ENCODE peak calls at places on chromosomes 3 and 15, in seven cellular contexts. P is GM12878, N is endothelial cell of umbilical vein, C is fibroblast of lung, Z is HCT116, S is HepG2, R is PC-3. M is an unnamed sample.

GRCh38 chr15:95447486-95447885 is 883.0 kb upstream of the NR2F2 start:
- DNase-seq in N (no peak), S (no peak), P (no peak), Z (no peak), R (no peak), C (no peak), M (no peak)

GRCh38 chr15:90035095-90035834 is 34.1 kb downstream of the ZNF710 start:
- DNase-seq in N (peak; percentile 66), Z (no peak), P (no peak), R (peak; percentile 66), C (peak; percentile 17), S (peak; percentile 81), M (peak; percentile 70)

GRCh38 chr3:39476783-39477182 is 9.3 kb downstream of the MOBP start:
- DNase-seq in S (no peak), C (no peak), P (no peak), R (no peak), N (no peak), Z (no peak), M (no peak)

GRCh38 chr15:89645680-89646079 is 9.6 kb downstream of the KIF7 start:
- DNase-seq in P (no peak), S (no peak), R (no peak), C (no peak), Z (no peak), N (no peak), M (no peak)

GRCh38 chr3:111976254-111976653 is 2.6 kb upstream of the ABHD10 start:
- DNase-seq in P (no peak), Z (no peak), S (no peak), N (no peak), R (no peak), C (no peak), M (no peak)

GRCh38 chr3:40951636-40952035 is 247.7 kb upstream of the CTNNB1 start:
- DNase-seq in N (no peak), C (no peak), P (no peak), R (no peak), Z (no peak), S (no peak), M (peak; percentile 90)

GRCh38 chr3:9915252-9916141 is 1.4 kb upstream of the IL17RC start:
- DNase-seq in P (no peak), C (peak; percentile 59), S (peak; percentile 36), R (peak; percentile 78), Z (no peak), N (peak; percentile 50), M (peak; percentile 41)

GRCh38 chr3:66473637-66474036 is 27.2 kb downstream of the LRIG1 start:
- DNase-seq in S (no peak), P (no peak), Z (no peak), N (peak; percentile 95), C (peak; percentile 67), R (peak; percentile 7), M (peak; percentile 96)

DNA sequence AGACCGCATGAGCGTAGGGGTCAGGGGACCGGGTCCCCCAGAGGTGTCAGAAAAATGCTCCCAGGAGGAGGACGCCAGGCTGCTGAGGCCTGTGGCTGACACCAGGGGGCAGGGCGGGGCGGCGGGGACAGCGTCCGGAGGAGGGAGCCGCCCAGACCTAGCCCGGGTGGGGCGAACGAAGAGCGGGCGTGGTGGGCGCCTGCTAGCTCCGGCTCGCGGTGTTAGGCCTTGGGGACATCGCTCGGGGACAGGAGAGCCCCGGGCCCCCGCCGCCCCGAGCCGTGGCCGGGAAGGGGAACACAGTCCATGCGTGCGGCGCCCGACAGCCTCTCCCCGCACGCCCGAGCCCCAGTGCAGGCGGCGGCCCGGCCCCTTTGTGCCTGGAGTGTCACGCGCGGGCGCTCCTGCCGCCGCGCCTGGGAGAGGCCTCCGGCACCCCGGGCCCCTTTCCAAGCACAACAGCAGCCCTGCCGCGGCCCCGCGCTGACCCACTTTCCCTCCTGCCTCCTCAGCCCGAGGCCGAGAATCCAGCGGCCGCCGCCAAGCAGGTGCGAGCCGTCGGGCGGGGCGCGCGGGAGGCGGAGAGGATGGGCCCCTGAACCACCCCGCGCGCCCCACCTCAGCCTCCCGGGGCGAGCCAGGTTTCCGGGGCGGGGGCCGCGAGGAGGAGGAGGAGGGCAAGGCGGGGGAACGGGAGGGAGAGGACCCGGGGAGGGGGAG is 111.0 kb upstream of the KLF13 start:
- DNase-seq in R (peak; percentile 62), Z (no peak), S (peak; percentile 54), C (peak; percentile 74), N (peak; percentile 34), P (no peak), M (peak; percentile 12)
- TF ChIP-seq EZH2 in R (no peak), Z (no peak), S (no peak), C (no peak), N (no peak), P (no peak), M (no peak)

GRCh38 chr3:157132936-157133335 is 27.0 kb downstream of the CCNL1 start:
- DNase-seq in P (no peak), C (no peak), S (no peak), N (no peak), Z (no peak), R (peak; percentile 29), M (no peak)

GRCh38 chr3:157135671-157136396 is 24.1 kb downstream of the CCNL1 start:
- DNase-seq in Z (no peak), C (peak; percentile 82), P (no peak), R (peak; percentile 85), S (peak; percentile 64), N (no peak), M (peak; percentile 86)

GRCh38 chr3:157136647-157137387 is 23.1 kb downstream of the CCNL1 start:
- DNase-seq in R (peak; percentile 63), P (no peak), Z (no peak), C (peak; percentile 43), N (no peak), S (peak; percentile 82), M (peak; percentile 65)

GRCh38 chr3:157133434-157134320 is 26.3 kb downstream of the CCNL1 start:
- DNase-seq in Z (no peak), P (no peak), S (no peak), N (no peak), R (no peak), C (no peak), M (no peak)

DNA sequence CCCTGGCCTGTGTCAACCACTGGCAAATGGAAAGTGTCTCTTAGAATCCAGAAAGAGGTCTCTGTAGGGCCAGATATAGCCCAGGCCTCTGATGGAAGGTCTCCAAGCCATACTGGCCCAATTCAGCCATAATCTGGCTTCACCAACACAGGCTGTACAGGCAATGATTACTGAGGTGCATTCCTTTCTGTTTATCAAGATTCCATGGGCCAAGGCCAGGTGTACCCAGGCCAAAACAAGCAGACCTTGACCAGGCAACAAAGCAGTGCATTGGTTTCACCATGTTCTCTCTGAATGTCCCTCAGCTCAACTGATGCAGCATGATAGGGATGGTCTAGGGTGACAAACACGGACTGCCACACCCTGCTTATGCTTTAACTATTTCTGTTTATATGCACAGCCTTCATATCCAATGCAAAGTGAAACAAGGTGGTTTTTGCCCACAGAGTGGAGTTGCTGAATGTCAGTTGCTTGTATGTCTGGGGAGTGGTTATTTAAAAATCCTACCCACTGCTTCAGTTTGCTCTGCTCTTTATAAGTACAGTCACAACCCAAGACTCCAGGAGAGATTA is 25.2 kb downstream of the CCNL1 start:
- DNase-seq in R (peak; percentile 62), N (no peak), C (no peak), P (no peak), Z (no peak), S (peak; percentile 90), M (peak; percentile 50)
- TF ChIP-seq EZH2 in R (no peak), N (no peak), C (no peak), P (no peak), Z (no peak), S (no peak), M (no peak)

GRCh38 chr15:99017322-99017701 is 9.7 kb upstream of the PGPEP1L start:
- DNase-seq in R (no peak), Z (no peak), P (no peak), S (no peak), C (no peak), N (no peak), M (no peak)

GRCh38 chr15:99016680-99017321 is 9.2 kb upstream of the PGPEP1L start:
- DNase-seq in S (no peak), P (no peak), R (peak; percentile 82), Z (no peak), C (peak; percentile 37), N (no peak), M (peak; percentile 63)

GRCh38 chr15:99015677-99016568 is 8.3 kb upstream of the PGPEP1L start:
- DNase-seq in Z (no peak), N (no peak), R (peak; percentile 55), S (no peak), C (peak; percentile 2), P (no peak), M (no peak)

GRCh38 chr15:99010743-99011142 is 3.2 kb upstream of the PGPEP1L start:
- DNase-seq in S (no peak), R (no peak), C (no peak), Z (no peak), N (no peak), P (no peak), M (peak; percentile 20)

DNA sequence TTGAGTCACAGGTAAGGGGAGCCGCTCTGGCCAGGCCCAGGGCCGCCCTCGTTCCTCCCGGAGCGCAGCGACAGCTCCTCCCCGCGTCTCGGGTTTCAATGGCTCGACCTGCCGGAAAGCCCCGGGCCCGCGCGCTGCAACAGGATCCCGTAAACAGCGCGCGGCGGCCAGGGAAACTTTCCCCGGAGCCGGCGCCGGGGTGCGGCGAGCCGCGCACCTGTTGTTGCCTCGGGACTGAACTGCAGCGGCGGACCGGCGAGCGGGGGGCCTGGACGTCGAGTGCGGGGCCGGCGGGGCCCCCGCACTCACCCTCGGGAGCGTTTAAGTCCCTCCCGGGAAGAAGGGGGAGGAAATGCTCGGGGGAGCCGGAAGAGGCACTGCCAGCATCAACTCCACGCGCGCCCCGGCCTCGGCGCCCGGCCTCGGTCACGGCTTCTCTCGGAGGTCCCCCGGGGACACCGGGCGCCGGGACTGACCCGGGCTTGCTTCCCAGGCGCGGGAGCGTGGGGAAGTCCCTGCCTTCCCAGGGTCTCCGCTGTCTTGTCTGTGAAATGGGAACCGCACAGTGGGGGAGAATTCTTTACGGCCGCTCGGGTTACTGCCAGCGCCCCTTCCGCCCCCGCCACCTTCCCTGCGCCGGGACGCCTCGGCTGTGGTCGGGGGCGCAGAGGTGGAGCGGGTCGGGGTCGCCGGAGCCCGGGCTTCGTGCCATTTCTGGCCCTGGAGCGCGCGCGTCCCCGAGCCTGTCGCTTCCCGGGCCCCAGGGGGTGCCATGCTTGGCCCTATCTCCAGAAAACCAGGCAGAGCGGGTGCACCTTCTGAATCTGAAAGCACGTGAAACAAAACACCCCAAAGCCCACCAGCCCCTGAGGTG is 7.4 kb upstream of the PGPEP1L start:
- DNase-seq in S (peak; percentile 28), P (no peak), Z (peak; percentile 36), C (peak; percentile 58), N (peak; percentile 41), R (peak; percentile 79), M (peak; percentile 62)
- TF ChIP-seq EZH2 in S (no peak), P (no peak), Z (no peak), C (no peak), N (no peak), R (no peak), M (no peak)

GRCh38 chr3:50275160-50275995 is 3.5 kb upstream of the LSMEM2 start:
- DNase-seq in P (no peak), Z (no peak), R (no peak), C (no peak), S (no peak), N (no peak), M (no peak)

GRCh38 chr3:50276762-50277101 is 2.2 kb upstream of the LSMEM2 start:
- DNase-seq in C (no peak), Z (no peak), N (no peak), S (no peak), R (no peak), P (no peak), M (no peak)

GRCh38 chr3:50274371-50275104 is 4.3 kb upstream of the LSMEM2 start:
- DNase-seq in P (no peak), S (peak; percentile 60), R (peak; percentile 68), Z (no peak), C (peak; percentile 67), N (peak; percentile 70), M (no peak)

GRCh38 chr3:50278106-50278867 is 600 bp upstream of the LSMEM2 start:
- DNase-seq in N (no peak), S (no peak), C (no peak), P (no peak), Z (no peak), R (no peak), M (no peak)

DNA sequence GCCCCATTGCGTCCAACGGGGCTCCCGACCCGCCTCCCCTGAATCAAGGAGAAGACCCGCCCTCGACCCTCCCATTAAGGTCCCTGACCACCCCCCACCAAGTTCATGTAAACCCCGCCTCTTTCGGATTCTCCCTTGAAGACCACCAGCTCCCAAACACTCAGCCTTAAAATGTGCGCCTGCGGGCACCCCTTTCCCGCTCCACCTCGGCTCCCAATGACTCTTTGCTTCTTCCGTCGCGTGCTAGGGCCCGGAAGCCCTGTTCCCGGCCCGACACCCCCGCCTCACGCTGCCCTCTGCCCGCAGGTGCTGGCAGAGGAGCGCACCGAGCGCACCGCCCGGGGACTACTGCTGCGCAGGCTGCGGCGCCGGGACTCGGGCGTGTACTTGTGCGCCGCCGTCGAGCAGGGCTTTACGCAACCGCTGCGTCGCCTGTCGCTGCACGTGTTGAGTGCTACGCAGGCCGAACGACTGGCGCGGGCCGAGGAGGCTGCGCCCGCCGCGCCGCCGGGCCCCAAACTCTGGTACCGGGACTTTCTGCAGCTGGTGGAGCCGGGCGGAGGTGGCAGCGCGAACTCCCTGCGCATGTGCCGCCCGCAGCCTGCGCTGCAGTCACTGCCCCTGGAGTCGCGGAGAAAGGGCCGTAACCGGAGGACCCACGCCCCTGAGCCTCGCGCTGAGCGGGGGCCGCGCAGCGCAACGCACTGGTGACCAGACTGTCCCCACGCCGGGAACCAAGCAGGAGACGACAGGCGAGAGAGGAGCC is 2.7 kb upstream of the LSMEM2 start:
- DNase-seq in C (no peak), S (no peak), P (no peak), Z (no peak), R (no peak), N (no peak), M (no peak)
- TF ChIP-seq EZH2 in C (no peak), S (no peak), P (no peak), Z (no peak), R (no peak), N (peak; percentile 39), M (peak; percentile 66)

M was measured in astrocyte.